ENCODE peak calls at places on chromosome 11, in ten cellular contexts. V is colonic mucosa; J is tibial artery; R is stomach; F is pancreas; P is lower lobe of right lung; K is CD8-positive, alpha-beta memory T cell; S is PC-3; A is right lobe of liver; T is heart right ventricle. D is an unnamed sample.
A peak's percentile ranks its signal among the peaks of the same experiment; 100 is the strongest.

GRCh38 chr11:58788355-58789023 is 56.0 kb downstream of the GLYATL2 start:
- DNase-seq in V (peak; percentile 45), J (no peak), R (peak; percentile 66), F (peak; percentile 53), P (no peak), K (peak; percentile 53), S (peak; percentile 91), A (peak; percentile 72), T (no peak), D (no peak)

GRCh38 chr11:108115495-108116140 is 5.7 kb upstream of the ACAT1 start:
- DNase-seq in V (peak; percentile 85), J (peak; percentile 95), R (peak; percentile 91), F (peak; percentile 84), P (peak; percentile 76), K (no peak), S (peak; percentile 96), A (peak; percentile 91), T (peak; percentile 85), D (peak; percentile 95)

GRCh38 chr11:44792171-44792570 is 65.4 kb downstream of the TSPAN18 start:
- DNase-seq in V (no peak), J (no peak), R (no peak), F (no peak), P (no peak), K (no peak), S (no peak), A (no peak), T (no peak), D (no peak)

GRCh38 chr11:4464216-4465159 is 15.4 kb downstream of the OR52K2 start:
- DNase-seq in V (no peak), J (no peak), R (no peak), F (no peak), P (no peak), K (no peak), S (no peak), A (no peak), T (no peak), D (no peak)

GRCh38 chr11:57322881-57323467 is 1.8 kb downstream of the TNKS1BP1 start:
- DNase-seq in V (no peak), J (no peak), R (no peak), F (no peak), P (no peak), K (no peak), S (peak; percentile 21), A (no peak), T (no peak), D (no peak)

GRCh38 chr11:31512117-31512516 is 2.5 kb downstream of the ELP4 start:
- DNase-seq in V (no peak), J (no peak), R (no peak), F (no peak), P (no peak), K (no peak), S (no peak), A (no peak), T (no peak), D (no peak)

GRCh38 chr11:115287266-115287665 is 216.9 kb downstream of the CADM1 start:
- DNase-seq in V (no peak), J (no peak), R (no peak), F (no peak), P (no peak), K (no peak), S (no peak), A (no peak), T (no peak), D (no peak)

GRCh38 chr11:87722756-87723599 is 452.3 kb downstream of the RAB38 start:
- DNase-seq in V (peak; percentile 41), J (no peak), R (peak; percentile 43), F (no peak), P (no peak), K (no peak), S (peak; percentile 64), A (no peak), T (no peak), D (no peak)

GRCh38 chr11:11146830-11147229 is 206.2 kb downstream of the CSNK2A3 start:
- DNase-seq in V (no peak), J (peak; percentile 73), R (no peak), F (no peak), P (no peak), K (no peak), S (no peak), A (no peak), T (no peak), D (no peak)

GRCh38 chr11:11152877-11153276 is 200.2 kb downstream of the CSNK2A3 start:
- DNase-seq in V (no peak), J (no peak), R (no peak), F (no peak), P (no peak), K (no peak), S (no peak), A (no peak), T (no peak), D (no peak)

GRCh38 chr11:11148598-11148997 is 204.5 kb downstream of the CSNK2A3 start:
- DNase-seq in V (no peak), J (no peak), R (no peak), F (no peak), P (no peak), K (no peak), S (no peak), A (no peak), T (no peak), D (no peak)

GRCh38 chr11:11148104-11148509 is 204.9 kb downstream of the CSNK2A3 start:
- DNase-seq in V (no peak), J (peak; percentile 94), R (no peak), F (peak; percentile 23), P (peak; percentile 64), K (no peak), S (peak; percentile 32), A (peak; percentile 78), T (peak; percentile 67), D (peak; percentile 43)

DNA sequence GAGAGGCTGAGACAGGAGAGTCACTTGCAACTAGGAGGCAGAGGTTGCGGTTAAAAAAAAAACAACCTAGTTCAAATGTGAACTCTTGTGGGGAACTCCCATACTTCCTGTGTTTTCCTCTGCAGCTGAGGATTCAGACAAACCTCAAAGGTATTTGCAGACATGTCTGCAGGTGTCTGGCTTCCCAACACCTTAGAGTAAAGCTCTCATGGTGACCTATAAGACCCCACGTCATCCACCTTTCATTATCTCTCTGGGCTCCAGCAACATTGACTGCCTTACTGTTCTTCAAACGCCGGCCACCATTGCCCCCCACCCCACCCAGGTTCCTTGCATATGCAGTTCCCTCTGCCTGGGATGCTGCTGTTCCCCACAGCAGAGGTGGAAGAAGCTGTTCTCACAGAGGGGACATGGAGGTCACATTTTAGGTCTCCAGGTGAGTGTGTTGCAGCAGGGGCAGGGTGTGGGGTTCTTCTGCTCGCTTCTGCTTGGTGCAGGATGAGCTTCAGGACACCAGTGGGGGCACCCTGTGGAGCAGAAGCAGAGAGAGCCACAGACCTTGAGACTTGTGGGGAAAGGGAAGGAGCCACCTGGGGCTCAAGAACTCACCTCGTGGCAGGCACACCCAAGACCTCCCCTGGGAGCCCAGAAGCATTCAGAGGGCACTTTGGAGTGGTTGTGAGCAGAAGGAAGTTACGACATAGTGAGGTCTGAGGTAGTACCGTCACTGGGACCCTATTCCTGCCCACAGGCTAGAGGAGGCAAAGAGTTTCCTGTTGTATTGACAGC is 203.2 kb downstream of the CSNK2A3 start:
- DNase-seq in V (no peak), J (no peak), R (no peak), F (no peak), P (no peak), K (peak; percentile 69), S (no peak), A (no peak), T (no peak), D (no peak)
- H3K4me1 ChIP-seq in V (no peaks in the 10 kb centered on the region), J (no peaks in the 10 kb centered on the region), R (no peaks in the 10 kb centered on the region), F (no peaks in the 10 kb centered on the region), P (peaks cover 9% of the 10 kb centered on the region), K (peaks cover 52% of the 10 kb centered on the region), S (no peaks in the 10 kb centered on the region), A (no peaks in the 10 kb centered on the region), T (peaks cover 8% of the 10 kb centered on the region), D (peaks cover 18% of the 10 kb centered on the region)

GRCh38 chr11:110156503-110156902 is 63.3 kb downstream of the ZC3H12C start:
- DNase-seq in V (no peak), J (no peak), R (no peak), F (no peak), P (no peak), K (no peak), S (peak; percentile 48), A (no peak), T (no peak), D (no peak)

GRCh38 chr11:110153474-110153873 is 60.3 kb downstream of the ZC3H12C start:
- DNase-seq in V (no peak), J (no peak), R (no peak), F (no peak), P (no peak), K (no peak), S (no peak), A (no peak), T (no peak), D (no peak)

GRCh38 chr11:110148775-110149744 is 55.9 kb downstream of the ZC3H12C start:
- DNase-seq in V (no peak), J (no peak), R (no peak), F (no peak), P (no peak), K (no peak), S (peak; percentile 90), A (no peak), T (no peak), D (no peak)

GRCh38 chr11:110147965-110148709 is 54.9 kb downstream of the ZC3H12C start:
- DNase-seq in V (no peak), J (no peak), R (no peak), F (no peak), P (no peak), K (no peak), S (peak; percentile 65), A (no peak), T (no peak), D (no peak)

DNA sequence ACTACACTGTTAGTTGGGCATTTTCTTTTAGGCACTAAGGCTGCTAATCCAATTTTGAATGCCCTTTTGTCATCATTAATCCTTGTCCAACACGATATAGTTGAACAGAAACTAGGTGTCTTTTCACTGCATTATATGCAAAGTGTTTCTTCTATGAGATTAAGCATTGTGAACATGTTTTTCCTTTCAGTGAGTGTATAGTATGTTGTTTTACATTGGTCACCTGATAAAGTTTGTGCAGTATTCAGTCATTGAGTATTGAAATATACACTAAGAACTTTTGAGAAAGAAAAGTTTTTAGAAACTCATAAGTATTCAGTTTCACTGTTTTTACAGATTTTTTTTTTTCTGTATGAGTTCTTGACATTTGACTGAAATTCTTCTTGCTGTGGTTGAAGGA is 59.0 kb downstream of the ZC3H12C start:
- DNase-seq in V (no peak), J (no peak), R (no peak), F (no peak), P (no peak), K (no peak), S (no peak), A (no peak), T (no peak), D (no peak)
- H3K4me1 ChIP-seq in V (no peaks in the 10 kb centered on the region), J (no peaks in the 10 kb centered on the region), R (no peaks in the 10 kb centered on the region), F (no peaks in the 10 kb centered on the region), P (peaks cover 5% of the 10 kb centered on the region), K (no peaks in the 10 kb centered on the region), S (peaks cover 25% of the 10 kb centered on the region), A (no peaks in the 10 kb centered on the region), T (peaks cover 19% of the 10 kb centered on the region), D (no peaks in the 10 kb centered on the region)

GRCh38 chr11:2563216-2564007 is 118.6 kb downstream of the KCNQ1 start:
- DNase-seq in V (no peak), J (peak; percentile 40), R (no peak), F (no peak), P (peak; percentile 37), K (peak; percentile 16), S (no peak), A (no peak), T (peak; percentile 5), D (no peak)

GRCh38 chr11:2562897-2563215 is 118.0 kb downstream of the KCNQ1 start:
- DNase-seq in V (no peak), J (no peak), R (no peak), F (no peak), P (no peak), K (no peak), S (no peak), A (no peak), T (no peak), D (no peak)

GRCh38 chr11:2561283-2562180 is 116.7 kb downstream of the KCNQ1 start:
- DNase-seq in V (no peak), J (peak; percentile 62), R (no peak), F (no peak), P (peak; percentile 55), K (peak; percentile 43), S (no peak), A (no peak), T (peak; percentile 10), D (no peak)

GRCh38 chr11:2564008-2564530 is 119.3 kb downstream of the KCNQ1 start:
- DNase-seq in V (no peak), J (no peak), R (no peak), F (no peak), P (peak; percentile 26), K (peak; percentile 14), S (no peak), A (no peak), T (peak; percentile 3), D (no peak)

GRCh38 chr11:2562181-2562581 is 117.4 kb downstream of the KCNQ1 start:
- DNase-seq in V (no peak), J (peak; percentile 46), R (peak; percentile 76), F (no peak), P (peak; percentile 44), K (peak; percentile 43), S (no peak), A (no peak), T (peak; percentile 14), D (no peak)
- H3K4me1 ChIP-seq in V (no peaks in the 10 kb centered on the region), J (no peaks in the 10 kb centered on the region), R (peaks cover 22% of the 10 kb centered on the region), F (no peaks in the 10 kb centered on the region), P (no peaks in the 10 kb centered on the region), K (no peaks in the 10 kb centered on the region), S (no peaks in the 10 kb centered on the region), A (no peaks in the 10 kb centered on the region), T (no peaks in the 10 kb centered on the region), D (no peaks in the 10 kb centered on the region)

DNA sequence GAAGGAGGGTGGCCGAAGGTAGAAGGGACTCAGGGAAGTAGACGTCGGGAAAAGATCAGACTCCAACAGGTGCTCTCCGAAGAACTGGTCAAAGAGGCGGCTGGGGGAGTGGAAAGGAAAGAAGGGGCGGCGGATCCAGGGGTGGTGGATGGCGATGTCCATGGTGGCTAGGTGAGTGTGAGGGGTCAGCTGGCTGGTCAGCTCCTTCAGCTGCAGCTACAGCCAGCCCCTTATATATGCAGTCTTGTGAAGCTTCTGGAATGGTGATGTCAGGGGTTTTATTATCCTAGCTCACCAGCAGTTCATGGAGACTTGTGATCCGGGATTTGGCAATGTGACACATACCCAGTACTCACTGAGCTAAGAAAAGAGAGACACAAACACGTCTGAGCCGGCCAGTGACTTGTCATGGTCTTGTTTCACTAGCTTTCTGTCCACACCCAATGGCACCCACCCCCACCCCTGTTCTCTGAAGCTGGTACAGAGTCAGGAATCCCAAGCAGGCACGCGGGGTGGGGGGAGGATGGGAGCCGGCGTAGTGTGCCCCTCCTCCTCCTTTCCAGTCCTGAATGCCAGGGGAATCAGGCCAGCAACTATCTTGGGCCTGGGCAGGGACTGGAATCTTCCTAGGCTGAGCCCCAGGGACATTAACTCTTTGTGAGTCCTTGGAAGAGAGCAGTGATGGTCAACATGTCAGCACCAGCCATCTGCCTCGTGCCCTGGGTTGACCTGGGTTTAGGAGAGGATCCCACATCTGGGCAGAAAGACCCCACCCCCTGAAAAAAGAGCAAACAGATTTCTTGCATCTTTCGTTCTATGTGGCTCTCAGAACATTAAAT is at the start of gene CRYAB:
- DNase-seq in V (peak; percentile 54), J (peak; percentile 99), R (peak; percentile 39), F (peak; percentile 66), P (peak; percentile 78), K (no peak), S (peak; percentile 61), A (peak; percentile 52), T (peak; percentile 85), D (peak; percentile 98)
- H3K4me1 ChIP-seq in V (no peaks in the 10 kb centered on the region), J (no peaks in the 10 kb centered on the region), R (no peaks in the 10 kb centered on the region), F (peaks cover 15% of the 10 kb centered on the region), P (peaks cover 11% of the 10 kb centered on the region), K (no peaks in the 10 kb centered on the region), S (peaks cover 6% of the 10 kb centered on the region), A (no peaks in the 10 kb centered on the region), T (no peaks in the 10 kb centered on the region), D (no peaks in the 10 kb centered on the region)